ENCODE peak calls at places on chromosomes 13 and 19, in seven cellular contexts. N is astrocyte of the spinal cord; J is lung microvascular endothelial cell; Z is endothelial cell; B is HFFc6; C is activated CD8-positive, alpha-beta T cell treated with anti-CD3 and anti-CD28 coated beads for 36 hours; K is head of caudate nucleus. G is an unnamed sample.

GRCh38 chr13:46903748-46904147 is 6.9 kb upstream of the HTR2A start:
- DNase-seq in N (peak), J (no peak), Z (no peak), B (no peak), C (no peak), K (no peak), G (no peak)

GRCh38 chr13:23806874-23807522 is 82.2 kb downstream of the MIPEP start:
- DNase-seq in N (no peak), J (no peak), Z (no peak), B (no peak), C (no peak), K (no peak), G (no peak)

GRCh38 chr13:40580566-40581276 is 85.7 kb downstream of the FOXO1 start:
- DNase-seq in N (no peak), J (no peak), Z (no peak), B (no peak), C (no peak), K (no peak), G (no peak)

GRCh38 chr13:43626994-43627393 is 159.8 kb downstream of the ENOX1 start:
- DNase-seq in N (no peak), J (no peak), Z (no peak), B (no peak), C (no peak), K (no peak), G (peak)

GRCh38 chr19:28553005-28553404 is 659.9 kb downstream of the UQCRFS1 start:
- DNase-seq in N (no peak), J (no peak), Z (no peak), B (no peak), C (peak), K (no peak), G (no peak)

GRCh38 chr13:113187263-113187669 is 21.2 kb downstream of the PCID2 start:
- DNase-seq in N (peak), J (peak), Z (no peak), B (peak), C (peak), K (peak), G (no peak)

GRCh38 chr13:110471156-110471832 is 90.2 kb downstream of the RAB20 start:
- DNase-seq in N (peak), J (peak), Z (no peak), B (no peak), C (no peak), K (no peak), G (no peak)

GRCh38 chr19:49436381-49437017 is 4.8 kb downstream of the SLC17A7 start:
- DNase-seq in N (no peak), J (peak), Z (peak), B (no peak), C (peak), K (no peak), G (no peak)

GRCh38 chr13:73579574-73580274 is 520.9 kb downstream of the KLF5 start:
- DNase-seq in N (no peak), J (no peak), Z (no peak), B (no peak), C (no peak), K (no peak), G (no peak)

GRCh38 chr13:99220199-99220931 is 19.7 kb downstream of the UBAC2 start:
- DNase-seq in N (peak), J (no peak), Z (no peak), B (no peak), C (peak), K (no peak), G (no peak)

GRCh38 chr13:97307882-97308624 is 85.9 kb downstream of the MBNL2 start:
- DNase-seq in N (peak), J (peak), Z (no peak), B (peak), C (no peak), K (peak), G (no peak)

GRCh38 chr13:80339841-80340642 is 884 bp downstream of the SPRY2 start:
- DNase-seq in N (peak), J (peak), Z (peak), B (peak), C (peak), K (peak), G (peak)

GRCh38 chr19:47190167-47190727 is 40.8 kb downstream of the BBC3 start:
- DNase-seq in N (peak), J (peak), Z (no peak), B (peak), C (peak), K (peak), G (peak)

GRCh38 chr19:34232566-34233481 is 21.5 kb upstream of the GARRE1 start:
- DNase-seq in N (peak), J (peak), Z (no peak), B (peak), C (peak), K (peak), G (no peak)

GRCh38 chr13:27679396-27679795 is 57.7 kb downstream of the POLR1D start:
- DNase-seq in N (no peak), J (no peak), Z (no peak), B (no peak), C (no peak), K (no peak), G (no peak)

GRCh38 chr19:30877591-30878230 is 471.5 kb downstream of the TSHZ3 start:
- DNase-seq in N (no peak), J (no peak), Z (no peak), B (no peak), C (no peak), K (no peak), G (no peak)

GRCh38 chr13:90622547-90622946 is 724.9 kb upstream of the MIR17HG start:
- DNase-seq in N (peak), J (no peak), Z (no peak), B (peak), C (no peak), K (no peak), G (no peak)

GRCh38 chr13:24741016-24741662 is 22.8 kb upstream of the RNF17 start:
- DNase-seq in N (no peak), J (no peak), Z (no peak), B (no peak), C (no peak), K (no peak), G (no peak)

GRCh38 chr19:57389194-57389729 is 392 bp upstream of the ZNF548 start:
- DNase-seq in N (no peak), J (no peak), Z (no peak), B (no peak), C (no peak), K (no peak), G (no peak)

GRCh38 chr19:17716309-17716929 is 2.9 kb upstream of the MAP1S start:
- DNase-seq in N (no peak), J (no peak), Z (no peak), B (no peak), C (no peak), K (no peak), G (no peak)

GRCh38 chr13:97855570-97855970 is 97.9 kb upstream of the IPO5 start:
- DNase-seq in N (peak), J (peak), Z (peak), B (peak), C (peak), K (peak), G (peak)

GRCh38 chr13:61891420-61891819 is 475.8 kb upstream of the PCDH20 start:
- DNase-seq in N (no peak), J (no peak), Z (no peak), B (no peak), C (no peak), K (no peak), G (no peak)

GRCh38 chr19:56087647-56088346 is 33.3 kb downstream of the ZNF787 start:
- DNase-seq in N (no peak), J (no peak), Z (no peak), B (no peak), C (no peak), K (no peak), G (no peak)

GRCh38 chr13:104357174-104357573 is 1291.0 kb upstream of the SLC10A2 start:
- DNase-seq in N (peak), J (no peak), Z (no peak), B (no peak), C (no peak), K (no peak), G (no peak)